ENCODE peak calls at places on chromosomes 13 and 19, in five cellular contexts. One of them, this sample, is unnamed.

GRCh38 chr19:45667620-45668341 is at the start of gene GIPR:
- DNase-seq in IMR-90: peak
- DNase-seq in ovary: no peak
- DNase-seq in tibial nerve: no peak
- DNase-seq in suprapubic skin: no peak
- DNase-seq in this sample: no peak

GRCh38 chr19:46040952-46041500 is at the start of gene IGFL4:
- DNase-seq in IMR-90: no peak
- DNase-seq in ovary: no peak
- DNase-seq in suprapubic skin: no peak
- DNase-seq in tibial nerve: no peak
- DNase-seq in this sample: no peak

GRCh38 chr19:15137777-15138176 is 30.6 kb downstream of the SYDE1 start:
- DNase-seq in suprapubic skin: no peak
- DNase-seq in ovary: no peak
- DNase-seq in IMR-90: peak
- DNase-seq in tibial nerve: no peak
- DNase-seq in this sample: no peak

GRCh38 chr19:17686027-17686511 is 2.1 kb downstream of the UNC13A start:
- DNase-seq in IMR-90: no peak
- DNase-seq in tibial nerve: no peak
- DNase-seq in ovary: no peak
- DNase-seq in suprapubic skin: no peak
- DNase-seq in this sample: no peak

GRCh38 chr19:2332341-2333026 is 4.0 kb downstream of the SPPL2B start:
- DNase-seq in ovary: no peak
- DNase-seq in tibial nerve: no peak
- DNase-seq in IMR-90: no peak
- DNase-seq in suprapubic skin: no peak
- DNase-seq in this sample: peak

GRCh38 chr19:20039203-20039723 is at the start of gene ZNF682:
- DNase-seq in tibial nerve: peak
- DNase-seq in IMR-90: peak
- DNase-seq in suprapubic skin: peak
- DNase-seq in ovary: peak
- DNase-seq in this sample: peak

GRCh38 chr13:95182570-95183285 is 118.5 kb downstream of the ABCC4 start:
- DNase-seq in tibial nerve: no peak
- DNase-seq in suprapubic skin: no peak
- DNase-seq in ovary: no peak
- DNase-seq in IMR-90: no peak
- DNase-seq in this sample: no peak

GRCh38 chr13:44854264-44855060 is 134.8 kb downstream of the NUFIP1 start:
- DNase-seq in tibial nerve: no peak
- DNase-seq in ovary: no peak
- DNase-seq in suprapubic skin: no peak
- DNase-seq in IMR-90: peak
- DNase-seq in this sample: peak

GRCh38 chr19:6378036-6378435 is 2.3 kb upstream of the PSPN start:
- DNase-seq in suprapubic skin: no peak
- DNase-seq in ovary: no peak
- DNase-seq in tibial nerve: no peak
- DNase-seq in IMR-90: peak
- DNase-seq in this sample: peak

GRCh38 chr19:13260883-13261653 is 110.9 kb downstream of the IER2 start:
- DNase-seq in IMR-90: peak
- DNase-seq in ovary: no peak
- DNase-seq in suprapubic skin: no peak
- DNase-seq in tibial nerve: no peak
- DNase-seq in this sample: no peak

GRCh38 chr13:50691682-50692263 is 151.7 kb downstream of the DLEU7 start:
- DNase-seq in tibial nerve: no peak
- DNase-seq in IMR-90: no peak
- DNase-seq in suprapubic skin: no peak
- DNase-seq in ovary: no peak
- DNase-seq in this sample: no peak

GRCh38 chr13:42612021-42612765 is 38.2 kb downstream of the TNFSF11 start:
- DNase-seq in ovary: no peak
- DNase-seq in tibial nerve: no peak
- DNase-seq in suprapubic skin: no peak
- DNase-seq in IMR-90: no peak
- DNase-seq in this sample: no peak

GRCh38 chr13:42615691-42616090 is 41.7 kb downstream of the TNFSF11 start:
- DNase-seq in suprapubic skin: no peak
- DNase-seq in ovary: no peak
- DNase-seq in IMR-90: peak
- DNase-seq in tibial nerve: no peak
- DNase-seq in this sample: no peak

GRCh38 chr13:42617262-42617661 is 43.3 kb downstream of the TNFSF11 start:
- DNase-seq in ovary: no peak
- DNase-seq in suprapubic skin: no peak
- DNase-seq in tibial nerve: no peak
- DNase-seq in IMR-90: no peak
- DNase-seq in this sample: no peak
- H3K27ac ChIP-seq in ovary: no peak
- H3K27ac ChIP-seq in suprapubic skin: no peak
- H3K27ac ChIP-seq in tibial nerve: no peak
- H3K27ac ChIP-seq in IMR-90: no peak
- H3K27ac ChIP-seq in this sample: no peak

GRCh38 chr13:20305587-20305986 is 73.5 kb upstream of the GJB6 start:
- DNase-seq in ovary: no peak
- DNase-seq in tibial nerve: no peak
- DNase-seq in IMR-90: no peak
- DNase-seq in suprapubic skin: no peak
- DNase-seq in this sample: no peak
- TF ChIP-seq CTCF in ovary: no peak
- TF ChIP-seq CTCF in tibial nerve: no peak
- TF ChIP-seq CTCF in IMR-90: no peak
- TF ChIP-seq CTCF in suprapubic skin: no peak
- TF ChIP-seq CTCF in this sample: no peak

GRCh38 chr19:3483226-3483628 is at the start of gene SMIM44:
- DNase-seq in suprapubic skin: no peak
- DNase-seq in IMR-90: no peak
- DNase-seq in tibial nerve: no peak
- DNase-seq in ovary: no peak
- DNase-seq in this sample: no peak
- TF ChIP-seq POLR2A in suprapubic skin: no peak
- TF ChIP-seq POLR2A in IMR-90: no peak
- TF ChIP-seq POLR2A in tibial nerve: no peak
- TF ChIP-seq POLR2A in ovary: no peak
- TF ChIP-seq POLR2A in this sample: no peak

GRCh38 chr13:100987993-100988392 is 313.4 kb upstream of the TMTC4 start:
- DNase-seq in tibial nerve: no peak
- DNase-seq in IMR-90: peak
- DNase-seq in ovary: no peak
- DNase-seq in suprapubic skin: no peak
- DNase-seq in this sample: no peak
- H3K27ac ChIP-seq in tibial nerve: no peak
- H3K27ac ChIP-seq in IMR-90: no peak
- H3K27ac ChIP-seq in ovary: no peak
- H3K27ac ChIP-seq in suprapubic skin: no peak
- H3K27ac ChIP-seq in this sample: no peak